ENCODE peak calls at places on chromosome 11, in four cellular contexts. E, J, D and B are unnamed samples. For H3K9me3 and H3K27me3, the result is how much of the 10 kb centered on the place peaks cover.

GRCh38 chr11:35214181-35214770 is 75.3 kb downstream of the CD44 start:
- DNase-seq in E (no peak), J (no peak), D (no peak), B (no peak)

GRCh38 chr11:44006882-44007495 is 40.8 kb upstream of the ACCSL start:
- DNase-seq in D (no peak), J (no peak), E (no peak), B (no peak)

GRCh38 chr11:82995754-82996398 is 75.8 kb downstream of the RAB30 start:
- DNase-seq in E (peak), J (no peak), D (no peak), B (no peak)

GRCh38 chr11:8722156-8722555 is 39.6 kb downstream of the RPL27A start:
- DNase-seq in E (no peak), J (peak), D (no peak), B (no peak)

GRCh38 chr11:121318848-121319834 is 26.6 kb downstream of the SC5D start:
- DNase-seq in E (peak), J (peak), D (no peak), B (no peak)

GRCh38 chr11:29261831-29262230 is 755.0 kb downstream of the KCNA4 start:
- DNase-seq in J (peak), E (no peak), D (no peak), B (no peak)

GRCh38 chr11:91947215-91947614 is 277.4 kb upstream of the FAT3 start:
- DNase-seq in J (peak), E (no peak), D (no peak), B (no peak)

GRCh38 chr11:45180158-45180887 is 33.9 kb downstream of the PRDM11 start:
- DNase-seq in D (peak), E (no peak), J (no peak), B (no peak)

GRCh38 chr11:59708537-59708936 is 5.1 kb downstream of the OR10V1 start:
- DNase-seq in J (peak), D (no peak), E (no peak), B (no peak)

GRCh38 chr11:77074205-77074604 is 7.4 kb downstream of the CAPN5 start:
- DNase-seq in J (no peak), E (no peak), D (no peak), B (no peak)

GRCh38 chr11:127926721-127927120 is 660.6 kb downstream of the ETS1 start:
- DNase-seq in E (no peak), D (no peak), J (no peak), B (no peak)

GRCh38 chr11:127925430-127925829 is 661.9 kb downstream of the ETS1 start:
- DNase-seq in J (peak), E (no peak), D (no peak), B (no peak)
- H3K9me3 ChIP-seq in J (under half), E (under half), D (under half), B (under half)

DNA sequence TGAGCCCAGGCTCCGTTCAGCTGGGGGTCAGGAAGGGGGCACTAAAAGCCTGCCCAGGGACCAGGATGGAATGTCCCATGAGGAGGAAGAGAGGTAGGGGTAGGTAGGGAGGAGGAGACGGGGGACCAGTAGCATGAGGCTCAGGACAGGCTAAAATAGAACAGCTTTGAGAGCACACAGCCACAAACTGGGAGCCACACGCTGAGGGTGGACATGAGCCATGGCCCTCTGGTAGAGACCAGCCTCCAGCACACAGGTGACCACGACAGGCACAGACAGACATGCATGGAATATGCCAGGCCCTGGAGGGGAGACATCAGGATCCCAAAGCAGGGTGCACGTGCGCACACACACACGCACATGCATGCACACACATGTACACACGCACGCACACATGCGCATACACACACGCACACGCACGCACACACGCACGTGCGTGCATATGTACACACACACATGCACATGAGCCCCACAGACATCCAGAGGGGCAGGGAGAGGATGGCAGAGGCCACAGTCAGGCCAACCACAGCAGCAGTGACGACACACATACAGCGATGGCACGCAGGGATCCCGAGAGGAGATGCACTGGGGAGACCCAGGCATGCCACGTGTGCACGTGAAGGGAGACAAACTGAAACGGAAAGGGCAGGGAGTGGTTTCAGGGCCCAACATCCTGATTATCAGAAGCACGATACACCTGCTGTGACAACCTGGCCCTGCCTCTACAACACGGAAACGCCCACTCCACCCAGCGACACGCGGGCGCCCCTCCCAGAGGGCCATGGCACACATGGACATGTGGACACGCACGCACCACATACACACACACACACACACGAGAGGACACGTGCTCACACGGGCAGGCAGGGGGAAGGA is 25.7 kb downstream of the LRRC10B start:
- DNase-seq in D (no peak), E (no peak), J (no peak), B (no peak)
- H3K27me3 ChIP-seq in D (under half), E (under half), J (half or more), B (under half)

DNA sequence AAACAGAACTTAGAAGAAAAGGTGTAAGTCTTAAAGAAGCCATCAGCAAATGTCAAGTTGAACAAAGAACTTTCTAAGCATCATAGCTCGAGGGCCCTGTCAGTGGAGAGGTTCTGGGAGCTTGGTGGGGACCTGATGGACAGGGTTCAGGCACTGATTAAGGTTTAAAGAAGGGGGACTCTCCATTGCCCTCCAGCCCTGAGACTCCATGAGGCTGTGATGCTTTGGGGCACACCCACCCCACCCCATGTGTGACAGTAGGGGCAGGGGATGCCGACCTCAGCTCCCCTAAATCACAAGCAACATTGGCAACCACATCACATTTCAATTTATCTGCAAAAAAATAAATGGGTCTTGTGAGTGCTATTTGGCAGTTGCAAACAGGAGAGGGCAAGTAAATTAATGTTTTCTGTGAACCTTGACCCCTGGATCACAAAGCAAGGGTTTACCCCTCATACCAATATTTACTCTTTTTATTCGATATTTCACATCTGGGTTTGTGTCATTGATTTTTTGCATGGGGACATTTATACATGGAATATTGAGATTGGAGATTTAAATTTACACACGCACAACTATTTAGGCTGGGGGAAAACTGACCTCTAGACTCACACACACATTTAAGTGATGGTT is 37.1 kb upstream of the ANO1 start:
- DNase-seq in J (no peak), E (no peak), D (no peak), B (no peak)
- H3K9me3 ChIP-seq in J (under half), E (under half), D (under half), B (under half)

GRCh38 chr11:69982675-69983570 is 95.2 kb upstream of the ANO1 start:
- DNase-seq in J (no peak), D (no peak), E (no peak), B (no peak)

GRCh38 chr11:69983571-69983877 is 94.6 kb upstream of the ANO1 start:
- DNase-seq in J (no peak), E (no peak), D (no peak), B (no peak)

GRCh38 chr11:69984457-69985261 is 93.5 kb upstream of the ANO1 start:
- DNase-seq in E (no peak), D (no peak), J (no peak), B (no peak)

GRCh38 chr11:69985331-69985653 is 92.8 kb upstream of the ANO1 start:
- DNase-seq in E (no peak), J (no peak), D (no peak), B (no peak)

DNA sequence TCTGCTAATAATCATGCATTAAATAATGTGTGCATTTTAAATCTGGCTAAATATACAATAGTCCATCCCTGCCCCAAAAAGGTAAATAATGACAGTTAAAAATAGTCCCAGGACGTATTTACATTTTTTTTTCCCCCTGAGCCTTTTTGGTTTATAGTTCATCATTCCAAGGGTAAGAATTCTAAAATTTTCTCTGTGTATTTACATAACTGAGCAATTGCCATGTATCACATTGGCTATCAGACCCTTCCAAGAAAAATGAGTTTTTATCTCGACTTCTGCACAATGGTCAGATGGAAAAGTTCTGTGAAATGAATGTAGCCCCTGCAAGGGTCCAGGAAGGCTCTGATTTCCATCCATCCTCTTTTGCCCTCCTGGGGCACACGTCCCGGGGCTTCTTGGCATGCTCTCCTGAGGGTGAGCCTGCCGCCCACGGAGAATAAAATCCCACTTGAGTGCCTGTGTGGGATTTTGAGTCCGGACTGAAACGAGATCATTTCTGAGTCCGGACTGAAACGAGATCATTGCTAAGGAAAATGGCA is 94.1 kb upstream of the ANO1 start:
- DNase-seq in J (peak), D (no peak), E (no peak), B (no peak)
- H3K27me3 ChIP-seq in J (under half), D (under half), E (under half), B (under half)

GRCh38 chr11:70758206-70758605 is 359.9 kb downstream of the CTTN start:
- DNase-seq in J (no peak), E (no peak), D (no peak), B (no peak)

GRCh38 chr11:70757241-70757640 is 358.9 kb downstream of the CTTN start:
- DNase-seq in J (no peak), E (no peak), D (no peak), B (no peak)

GRCh38 chr11:70755410-70756158 is 357.3 kb downstream of the CTTN start:
- DNase-seq in D (peak), J (peak), E (peak), B (peak)

GRCh38 chr11:70756341-70756740 is 358.0 kb downstream of the CTTN start:
- DNase-seq in E (no peak), J (no peak), D (no peak), B (no peak)

GRCh38 chr11:70756756-70757155 is 358.4 kb downstream of the CTTN start:
- DNase-seq in D (no peak), J (no peak), E (no peak), B (no peak)
- H3K9me3 ChIP-seq in D (under half), J (under half), E (under half), B (under half)

DNA sequence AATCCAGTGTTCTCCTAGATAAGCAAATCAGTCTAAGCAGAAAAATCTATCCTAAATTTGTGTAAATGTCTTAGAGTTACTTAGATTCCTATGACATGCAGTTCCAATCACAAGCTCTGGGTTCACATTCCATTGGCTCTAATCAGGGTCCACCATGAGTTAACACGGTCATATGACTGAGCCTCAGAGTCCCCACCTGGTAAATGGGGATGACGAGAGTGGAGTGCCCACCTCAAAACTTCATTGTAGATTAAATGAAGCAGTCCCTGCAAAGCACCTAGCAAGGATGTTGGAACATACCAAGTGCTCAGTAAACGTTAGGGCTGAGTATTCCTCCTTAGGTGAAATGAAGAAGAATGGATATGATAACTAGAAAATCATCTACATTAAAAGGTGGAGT is 3.1 kb downstream of the ETS1 start:
- DNase-seq in D (no peak), J (no peak), E (no peak), B (no peak)
- H3K27me3 ChIP-seq in D (under half), J (under half), E (under half), B (under half)

DNA sequence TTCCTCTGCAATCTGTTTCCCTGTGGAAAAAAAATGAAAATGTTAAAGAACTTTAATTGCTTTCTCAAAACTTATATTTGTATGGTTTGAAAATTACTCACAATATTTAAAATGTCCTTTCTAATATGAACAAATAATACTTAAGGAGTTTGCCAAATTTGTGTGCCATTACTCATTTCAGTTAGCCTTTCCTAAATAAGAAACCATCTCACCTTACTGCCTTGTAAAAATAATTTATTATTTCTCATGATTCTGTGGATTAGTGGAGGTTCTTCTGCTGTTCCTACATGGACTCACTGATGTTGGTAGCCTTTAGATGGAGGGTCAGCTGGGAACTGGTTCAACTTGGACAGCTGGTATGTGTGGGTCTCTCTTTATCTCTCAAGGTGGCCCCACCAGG is 428.6 kb downstream of the CNTN5 start:
- DNase-seq in E (no peak), J (no peak), D (no peak), B (no peak)
- H3K9me3 ChIP-seq in E (under half), J (under half), D (under half), B (under half)

DNA sequence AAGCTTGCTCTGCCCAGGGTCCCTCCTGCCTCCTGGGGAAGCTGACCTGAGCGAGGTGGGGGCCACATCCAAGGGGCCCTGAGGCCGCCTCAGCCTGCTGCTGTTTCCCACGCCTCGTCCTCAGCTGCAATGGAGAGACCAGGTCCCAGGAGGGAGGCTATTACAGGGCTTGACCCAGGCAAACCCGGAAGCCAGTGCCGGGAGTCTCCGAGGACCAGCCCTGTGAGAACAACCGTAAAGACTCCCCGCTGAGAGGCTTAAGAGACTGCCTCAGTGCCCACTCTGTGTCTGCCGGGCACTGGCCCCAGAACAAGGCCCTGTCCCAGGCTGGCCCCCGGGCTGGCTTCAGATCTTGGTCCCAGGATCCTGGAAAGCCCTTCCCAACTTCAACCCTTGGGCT is 124.3 kb upstream of the FGF3 start:
- DNase-seq in J (no peak), E (no peak), D (no peak), B (no peak)
- H3K27me3 ChIP-seq in J (under half), E (under half), D (under half), B (under half)

GRCh38 chr11:114942207-114942606 is 263.9 kb downstream of the NXPE2 start:
- DNase-seq in J (no peak), D (no peak), E (no peak), B (no peak)

DNA sequence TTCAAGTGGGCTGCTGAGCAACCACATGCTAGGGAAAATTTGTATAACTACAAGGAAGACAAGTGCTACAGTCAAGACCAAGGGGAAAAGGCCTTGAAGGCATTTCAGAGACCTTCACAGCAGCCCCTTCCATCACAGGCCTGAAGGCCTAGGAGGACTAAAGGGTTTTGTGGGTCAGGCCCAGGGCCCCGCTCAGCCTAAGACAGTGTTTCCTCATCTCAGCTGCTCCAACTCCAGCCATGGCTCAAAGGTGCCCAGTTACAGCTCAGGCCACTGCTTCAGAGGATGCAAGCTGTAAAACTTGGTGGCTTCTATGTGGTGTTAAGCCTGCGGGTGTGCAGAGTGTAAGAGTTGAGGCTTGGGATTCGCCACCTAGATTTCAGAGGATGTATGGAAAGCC is 260.5 kb downstream of the NXPE2 start:
- DNase-seq in J (no peak), E (no peak), D (no peak), B (no peak)
- H3K9me3 ChIP-seq in J (under half), E (under half), D (under half), B (under half)

GRCh38 chr11:12187399-12187798 is 77.0 kb downstream of the MICAL2 start:
- DNase-seq in J (peak), D (no peak), E (no peak), B (no peak)
- H3K27me3 ChIP-seq in J (under half), D (under half), E (under half), B (under half)